ENCODE peak calls at places on chromosomes 16 and 17, in ten cellular contexts. M, Y, S, L, U, F, R, C, P and K are unnamed samples. For H3K4me1, the result is how much of the 10 kb centered on the place peaks cover.

GRCh38 chr16:3036726-3037315 is at the start of gene BICDL2:
- DNase-seq in M (no peak), Y (no peak), S (no peak), L (peak), U (no peak), F (no peak), R (no peak), C (no peak), P (no peak), K (no peak)

GRCh38 chr17:57166803-57167202 is 81.8 kb downstream of the AKAP1 start:
- DNase-seq in M (no peak), Y (no peak), S (no peak), L (peak), U (no peak), F (no peak), R (no peak), C (no peak), P (no peak), K (peak)

GRCh38 chr17:19370493-19370960 is 7.8 kb upstream of the MAPK7 start:
- DNase-seq in M (no peak), Y (no peak), S (no peak), L (no peak), U (no peak), F (no peak), R (peak), C (peak), P (peak), K (peak)

GRCh38 chr17:44187131-44187899 is 543 bp downstream of the TMUB2 start:
- DNase-seq in M (peak), Y (no peak), S (no peak), L (peak), U (no peak), F (peak), R (peak), C (no peak), P (no peak), K (no peak)

GRCh38 chr17:27804113-27804512 is 3.8 kb upstream of the NOS2 start:
- DNase-seq in M (no peak), Y (no peak), S (no peak), L (peak), U (no peak), F (no peak), R (no peak), C (no peak), P (no peak), K (no peak)

GRCh38 chr16:55732496-55732895 is 76.7 kb downstream of the SLC6A2 start:
- DNase-seq in M (no peak), Y (no peak), S (no peak), L (no peak), U (no peak), F (no peak), R (peak), C (no peak), P (no peak), K (no peak)

GRCh38 chr16:88411951-88412576 is 29.3 kb downstream of the ZNF469 start:
- DNase-seq in M (no peak), Y (no peak), S (no peak), L (no peak), U (no peak), F (no peak), R (no peak), C (no peak), P (no peak), K (no peak)

GRCh38 chr17:63821809-63822208 is 5.4 kb upstream of the PSMC5 start:
- DNase-seq in M (no peak), Y (no peak), S (no peak), L (no peak), U (no peak), F (no peak), R (no peak), C (peak), P (no peak), K (no peak)

GRCh38 chr16:83533193-83533592 is 274.6 kb upstream of the HSBP1 start:
- DNase-seq in M (no peak), Y (no peak), S (peak), L (no peak), U (no peak), F (peak), R (no peak), C (no peak), P (peak), K (no peak)

GRCh38 chr16:84836234-84836647 is 16.5 kb downstream of the CRISPLD2 start:
- DNase-seq in M (no peak), Y (peak), S (peak), L (peak), U (peak), F (peak), R (peak), C (peak), P (no peak), K (peak)

GRCh38 chr17:56681561-56682266 is 88.2 kb downstream of the NOG start:
- DNase-seq in M (no peak), Y (no peak), S (no peak), L (no peak), U (no peak), F (peak), R (no peak), C (no peak), P (no peak), K (peak)

GRCh38 chr16:22977294-22977697 is 163.3 kb downstream of the HS3ST2 start:
- DNase-seq in M (no peak), Y (no peak), S (peak), L (peak), U (peak), F (no peak), R (no peak), C (no peak), P (no peak), K (no peak)

GRCh38 chr17:31195305-31195704 is 100.5 kb downstream of the NF1 start:
- DNase-seq in M (no peak), Y (no peak), S (no peak), L (no peak), U (no peak), F (no peak), R (no peak), C (no peak), P (no peak), K (no peak)

GRCh38 chr17:76547183-76547641 is 7.4 kb downstream of the PRCD start:
- DNase-seq in M (peak), Y (peak), S (peak), L (peak), U (peak), F (peak), R (peak), C (no peak), P (peak), K (peak)

GRCh38 chr16:66619534-66620418 is 15.3 kb downstream of the CMTM3 start:
- DNase-seq in M (no peak), Y (no peak), S (no peak), L (no peak), U (peak), F (peak), R (no peak), C (no peak), P (no peak), K (peak)

GRCh38 chr16:2846511-2847310 is 11.3 kb downstream of the PRSS22 start:
- DNase-seq in M (no peak), Y (no peak), S (peak), L (no peak), U (no peak), F (peak), R (peak), C (no peak), P (no peak), K (no peak)

GRCh38 chr16:68917541-68917940 is 74.2 kb downstream of the TANGO6 start:
- DNase-seq in M (no peak), Y (no peak), S (no peak), L (no peak), U (no peak), F (no peak), R (no peak), C (no peak), P (no peak), K (no peak)

GRCh38 chr17:63546308-63547082 is 3.8 kb upstream of the DCAF7 start:
- DNase-seq in M (no peak), Y (no peak), S (no peak), L (no peak), U (no peak), F (no peak), R (no peak), C (peak), P (no peak), K (no peak)

GRCh38 chr16:87321336-87322107 is 4.3 kb upstream of the C16orf95 start:
- DNase-seq in M (no peak), Y (no peak), S (no peak), L (no peak), U (no peak), F (no peak), R (no peak), C (no peak), P (no peak), K (no peak)

GRCh38 chr16:25416002-25416401 is 158.4 kb upstream of the ZKSCAN2 start:
- DNase-seq in M (no peak), Y (no peak), S (no peak), L (no peak), U (no peak), F (no peak), R (no peak), C (no peak), P (no peak), K (no peak)

DNA sequence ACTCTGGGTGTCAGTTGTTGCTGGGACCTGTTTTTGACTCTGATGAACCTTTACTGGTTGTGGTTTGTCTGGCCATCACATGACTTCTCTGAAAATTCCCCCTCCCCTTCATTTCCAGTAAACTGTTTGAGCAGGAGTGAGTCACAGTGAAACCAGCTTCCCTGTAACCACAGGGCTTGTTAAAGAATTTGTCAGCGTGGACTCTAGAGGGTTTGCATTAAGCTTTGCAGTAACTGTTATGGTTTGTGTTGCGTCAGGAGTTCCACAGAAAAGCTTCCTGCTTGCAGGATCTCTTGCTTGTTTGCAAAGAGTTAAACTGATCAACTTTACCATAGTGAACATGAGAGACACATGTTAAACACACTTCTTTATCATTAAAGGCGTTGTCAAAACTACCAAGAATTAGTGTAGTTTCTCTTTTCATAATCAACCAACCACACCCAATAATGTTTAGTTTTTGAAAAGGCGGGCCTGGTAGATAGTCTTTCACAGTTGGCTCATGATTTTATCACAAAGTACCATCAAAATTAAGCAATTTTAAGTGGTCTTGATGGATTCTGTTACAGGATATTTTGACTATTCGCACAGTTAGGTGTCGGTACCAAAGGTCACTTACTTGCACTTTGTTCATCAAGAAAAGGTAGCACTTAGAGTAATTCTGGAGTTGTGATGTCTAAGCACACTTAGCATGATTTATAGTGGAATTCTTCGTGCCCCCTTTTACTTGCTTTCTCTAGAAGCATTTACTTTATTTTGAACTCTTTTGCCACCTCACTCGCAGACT is 79.3 kb downstream of the VMP1 start:
- DNase-seq in M (peak), Y (peak), S (peak), L (peak), U (peak), F (peak), R (peak), C (no peak), P (peak), K (peak)
- H3K4me1 ChIP-seq in M (half or more), Y (under half), S (half or more), L (under half), U (half or more), F (half or more), R (under half), C (under half), P (half or more), K (under half)

DNA sequence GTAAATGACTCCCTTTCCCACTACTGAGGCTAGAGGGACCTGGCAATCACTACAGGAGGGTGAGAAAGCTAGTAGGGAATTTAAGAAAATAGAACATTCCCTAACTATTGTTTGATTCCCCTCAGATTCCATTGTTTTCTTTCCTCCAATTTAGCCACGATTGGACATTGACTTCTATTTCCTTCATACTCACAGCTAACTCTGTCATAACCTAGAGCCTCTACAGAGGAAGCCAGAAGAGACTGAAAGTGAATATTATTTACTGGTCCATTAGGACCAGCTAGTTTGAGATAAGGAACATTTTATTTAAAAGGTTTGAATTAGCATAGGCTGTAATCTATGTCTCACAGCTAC is 14.9 kb downstream of the SNF8 start:
- DNase-seq in M (no peak), Y (no peak), S (no peak), L (no peak), U (no peak), F (no peak), R (no peak), C (no peak), P (no peak), K (no peak)
- H3K27ac ChIP-seq in M (no peak), Y (no peak), S (no peak), L (peak), U (peak), F (no peak), R (peak), C (no peak), P (peak), K (no peak)

GRCh38 chr17:48995871-48996695 is 1.1 kb upstream of the IGF2BP1 start:
- DNase-seq in M (peak), Y (no peak), S (peak), L (peak), U (peak), F (peak), R (no peak), C (no peak), P (no peak), K (peak)
- H3K4me3 ChIP-seq in M (no peak), Y (no peak), S (peak), L (peak), U (peak), F (peak), R (no peak), C (no peak), P (no peak), K (peak)

DNA sequence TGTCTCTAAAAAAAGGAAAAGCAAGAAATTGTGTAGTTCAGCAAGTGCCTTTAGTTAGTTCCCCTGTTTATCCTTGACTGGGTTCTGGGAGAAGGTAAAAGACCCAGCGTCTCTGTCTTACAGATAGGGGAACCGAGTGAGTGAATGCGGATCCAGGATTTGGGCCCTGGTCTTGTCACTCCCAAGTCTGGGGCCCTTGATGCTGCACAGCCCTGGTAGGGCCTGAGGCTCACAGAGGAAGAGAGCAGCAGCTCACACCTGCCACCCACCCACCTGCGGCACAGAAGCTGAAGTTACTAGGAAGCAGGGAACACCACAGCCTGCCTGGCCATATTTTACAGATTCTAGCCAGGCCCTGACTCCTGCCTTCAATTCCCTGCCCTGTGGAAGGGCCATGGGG is 22.2 kb downstream of the LASP1 start:
- DNase-seq in M (no peak), Y (no peak), S (no peak), L (no peak), U (no peak), F (no peak), R (no peak), C (no peak), P (no peak), K (no peak)
- H3K4me1 ChIP-seq in M (half or more), Y (under half), S (under half), L (under half), U (under half), F (under half), R (under half), C (under half), P (under half), K (under half)

DNA sequence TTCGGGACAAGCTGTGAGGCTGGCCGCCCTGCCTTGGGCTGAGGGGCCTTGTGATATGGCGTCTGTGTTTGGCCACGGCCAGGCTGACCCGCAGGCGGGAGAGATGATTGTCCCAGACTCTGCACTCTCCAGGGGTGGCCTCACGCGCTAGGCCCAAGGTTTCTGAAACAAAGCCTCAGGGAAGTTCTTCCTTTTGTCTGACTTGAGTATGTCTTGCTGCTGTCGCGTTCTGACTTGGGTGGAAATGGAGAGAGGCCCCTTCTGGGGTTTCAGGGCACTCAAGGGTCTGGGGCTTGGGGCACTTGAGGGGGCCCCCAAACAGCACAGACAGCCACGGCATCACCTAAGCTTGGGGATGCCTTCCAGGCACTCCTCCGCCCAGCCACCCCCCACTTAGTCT is 3.8 kb upstream of the METRN start:
- DNase-seq in M (no peak), Y (no peak), S (no peak), L (no peak), U (no peak), F (no peak), R (no peak), C (no peak), P (no peak), K (no peak)
- H3K27ac ChIP-seq in M (no peak), Y (no peak), S (peak), L (no peak), U (no peak), F (no peak), R (peak), C (no peak), P (no peak), K (no peak)

DNA sequence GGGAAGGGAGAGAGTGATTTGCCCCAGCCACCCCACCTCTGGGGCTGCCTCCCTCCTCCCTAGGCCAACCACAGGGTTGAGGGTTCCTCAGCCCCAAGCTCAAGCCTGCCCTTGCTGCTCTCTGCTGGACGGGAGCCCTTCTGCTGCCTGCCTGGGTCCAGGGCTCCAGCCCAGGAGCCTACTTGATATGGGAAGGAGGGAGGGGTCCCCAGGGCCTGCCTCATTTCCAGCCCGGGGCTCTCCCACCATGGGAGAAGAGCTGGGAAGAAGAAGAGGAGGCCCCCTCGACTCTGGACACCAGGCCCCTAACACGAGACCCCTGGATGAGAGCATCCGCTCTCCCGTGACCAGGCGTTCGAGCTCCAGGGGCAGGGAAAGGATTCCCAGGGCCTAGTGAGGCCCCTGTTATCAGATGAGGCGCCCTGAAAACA is 726 bp downstream of the SLC16A5 start:
- DNase-seq in M (no peak), Y (no peak), S (peak), L (no peak), U (no peak), F (no peak), R (no peak), C (no peak), P (no peak), K (no peak)
- H3K4me3 ChIP-seq in M (peak), Y (peak), S (peak), L (peak), U (peak), F (peak), R (no peak), C (no peak), P (peak), K (no peak)

GRCh38 chr16:73047536-73048291 is at the start of gene ZFHX3:
- DNase-seq in M (peak), Y (peak), S (peak), L (peak), U (peak), F (peak), R (peak), C (peak), P (no peak), K (peak)
- H3K4me1 ChIP-seq in M (under half), Y (under half), S (half or more), L (half or more), U (half or more), F (half or more), R (under half), C (under half), P (half or more), K (under half)

GRCh38 chr17:80755650-80756405 is 211.2 kb downstream of the RPTOR start:
- DNase-seq in M (no peak), Y (no peak), S (no peak), L (peak), U (no peak), F (no peak), R (no peak), C (no peak), P (no peak), K (no peak)
- H3K27ac ChIP-seq in M (no peak), Y (no peak), S (no peak), L (no peak), U (no peak), F (no peak), R (no peak), C (no peak), P (no peak), K (no peak)

GRCh38 chr16:19119564-19119963 is 5.8 kb downstream of the ITPRIPL2 start:
- DNase-seq in M (no peak), Y (no peak), S (no peak), L (no peak), U (peak), F (peak), R (no peak), C (no peak), P (no peak), K (no peak)
- H3K4me3 ChIP-seq in M (no peak), Y (no peak), S (peak), L (no peak), U (no peak), F (no peak), R (no peak), C (no peak), P (no peak), K (no peak)

DNA sequence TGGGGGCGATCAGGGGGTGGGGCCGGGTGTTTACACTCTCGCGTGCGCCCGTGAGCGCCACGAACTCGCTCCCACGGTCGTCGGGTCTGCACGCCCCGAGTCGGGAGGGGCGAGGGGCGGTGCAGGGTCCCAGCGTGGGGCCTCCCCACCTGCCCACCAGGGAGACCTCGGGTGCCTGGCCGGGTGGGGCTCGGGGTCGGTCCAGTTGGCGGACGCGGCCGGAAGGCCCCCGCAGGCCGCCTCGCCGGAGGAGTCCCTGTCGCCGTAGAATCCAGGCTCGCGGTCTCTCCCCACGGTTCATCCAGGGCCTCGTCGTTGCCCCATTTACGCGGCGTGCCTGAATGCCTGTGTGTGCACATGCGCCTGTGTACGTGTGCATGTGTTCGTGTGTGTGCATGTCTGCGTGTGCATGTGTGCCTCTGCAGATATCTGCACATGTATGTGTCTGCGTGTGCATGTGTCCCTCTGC is 510 bp upstream of the RAB40B start:
- DNase-seq in M (no peak), Y (no peak), S (no peak), L (peak), U (peak), F (no peak), R (no peak), C (no peak), P (no peak), K (no peak)
- H3K4me1 ChIP-seq in M (under half), Y (under half), S (under half), L (under half), U (under half), F (under half), R (under half), C (under half), P (under half), K (under half)